ENCODE peak calls at places on chromosomes 4 and X, in four cellular contexts. E is substantia nigra; X is naive thymus-derived CD8-positive, alpha-beta T cell; F is activated CD4-positive, alpha-beta T cell treated with anti-CD3 and anti-CD28 coated beads, Interleukin-2, amount 50 U/mL, for 48 hours. L is an unnamed sample.

GRCh38 chr4:33837043-33837442 is 2407.3 kb downstream of the ARAP2 start:
- DNase-seq in E (no peak), X (no peak), F (no peak), L (no peak)

GRCh38 chr4:163157157-163157556 is 9.5 kb downstream of the NAF1 start:
- DNase-seq in E (no peak), X (no peak), F (no peak), L (no peak)

GRCh38 chr4:105352826-105353225 is 121.0 kb downstream of the PPA2 start:
- DNase-seq in E (no peak), X (no peak), F (no peak), L (no peak)

GRCh38 chr4:176134670-176135069 is 60.7 kb downstream of the SPATA4 start:
- DNase-seq in E (no peak), X (no peak), F (no peak), L (no peak)

GRCh38 chrX:107654778-107655761 is 26.8 kb downstream of the PRPS1 start:
- DNase-seq in E (peak), X (peak), F (peak), L (no peak)

GRCh38 chr4:7417639-7418038 is 17.1 kb downstream of the PSAPL1 start:
- DNase-seq in E (no peak), X (no peak), F (no peak), L (no peak)

GRCh38 chrX:28802625-28803024 is 215.4 kb downstream of the IL1RAPL1 start:
- DNase-seq in E (no peak), X (no peak), F (no peak), L (no peak)

GRCh38 chr4:64718091-64718490 is 308.8 kb upstream of the TECRL start:
- DNase-seq in E (no peak), X (no peak), F (no peak), L (no peak)

GRCh38 chr4:40621592-40622512 is 7.8 kb downstream of the RBM47 start:
- DNase-seq in E (no peak), X (no peak), F (peak), L (no peak)

GRCh38 chrX:125646195-125646594 is 326.5 kb downstream of the TEX13C start:
- DNase-seq in E (no peak), X (peak), F (peak), L (no peak)

L was measured in 8988T.